ENCODE peak calls at places on chromosomes 12 and 14, in four cellular contexts. One of them, this sample, is unnamed. For H3K9me3, the result is how much of the 10 kb centered on the place peaks cover.

GRCh38 chr12:2892246-2892645 is 1.6 kb downstream of the TULP3 start:
- DNase-seq in spleen: no peak
- DNase-seq in lower lobe of right lung: no peak
- DNase-seq in gastrocnemius medialis: no peak
- DNase-seq in this sample: no peak

GRCh38 chr14:38297681-38298080 is 41.8 kb upstream of the CLEC14A start:
- DNase-seq in spleen: no peak
- DNase-seq in lower lobe of right lung: no peak
- DNase-seq in gastrocnemius medialis: no peak
- DNase-seq in this sample: no peak

GRCh38 chr14:88986146-88986841 is 161.8 kb downstream of the TTC8 start:
- DNase-seq in spleen: no peak
- DNase-seq in lower lobe of right lung: no peak
- DNase-seq in gastrocnemius medialis: no peak
- DNase-seq in this sample: no peak

GRCh38 chr14:94121485-94121884 is 7.9 kb downstream of the IFI27L2 start:
- DNase-seq in spleen: no peak
- DNase-seq in lower lobe of right lung: no peak
- DNase-seq in gastrocnemius medialis: no peak
- DNase-seq in this sample: peak

GRCh38 chr14:75662966-75663365 is 1.9 kb downstream of the TTLL5 start:
- DNase-seq in spleen: no peak
- DNase-seq in lower lobe of right lung: no peak
- DNase-seq in gastrocnemius medialis: no peak
- DNase-seq in this sample: no peak

GRCh38 chr12:104602901-104603300 is 146.2 kb downstream of the CHST11 start:
- DNase-seq in spleen: no peak
- DNase-seq in lower lobe of right lung: no peak
- DNase-seq in gastrocnemius medialis: no peak
- DNase-seq in this sample: no peak

GRCh38 chr14:76644875-76645518 is 116.3 kb upstream of the VASH1 start:
- DNase-seq in spleen: no peak
- DNase-seq in lower lobe of right lung: no peak
- DNase-seq in gastrocnemius medialis: no peak
- DNase-seq in this sample: peak

GRCh38 chr12:30482650-30483049 is 213.0 kb downstream of the IPO8 start:
- DNase-seq in spleen: no peak
- DNase-seq in lower lobe of right lung: no peak
- DNase-seq in gastrocnemius medialis: no peak
- DNase-seq in this sample: no peak

GRCh38 chr14:103207038-103207403 is 83.8 kb downstream of the TNFAIP2 start:
- DNase-seq in spleen: no peak
- DNase-seq in lower lobe of right lung: peak
- DNase-seq in gastrocnemius medialis: peak
- DNase-seq in this sample: peak

GRCh38 chr12:132783917-132784531 is 22.4 kb upstream of the ANKLE2 start:
- DNase-seq in spleen: no peak
- DNase-seq in lower lobe of right lung: no peak
- DNase-seq in gastrocnemius medialis: peak
- DNase-seq in this sample: no peak

GRCh38 chr12:109958374-109958773 is 37.8 kb downstream of the GIT2 start:
- DNase-seq in spleen: no peak
- DNase-seq in lower lobe of right lung: no peak
- DNase-seq in gastrocnemius medialis: no peak
- DNase-seq in this sample: no peak

GRCh38 chr14:64234877-64235651 is 59.1 kb downstream of the ESR2 start:
- DNase-seq in spleen: no peak
- DNase-seq in lower lobe of right lung: no peak
- DNase-seq in gastrocnemius medialis: peak
- DNase-seq in this sample: no peak

GRCh38 chr12:23757541-23757962 is 191.9 kb downstream of the SOX5 start:
- DNase-seq in spleen: no peak
- DNase-seq in lower lobe of right lung: no peak
- DNase-seq in gastrocnemius medialis: no peak
- DNase-seq in this sample: no peak

GRCh38 chr12:122031342-122032216 is 9.9 kb downstream of the BCL7A start:
- DNase-seq in spleen: no peak
- DNase-seq in lower lobe of right lung: peak
- DNase-seq in gastrocnemius medialis: no peak
- DNase-seq in this sample: no peak

GRCh38 chr12:114933428-114934160 is 249.6 kb upstream of the TBX3 start:
- DNase-seq in spleen: no peak
- DNase-seq in lower lobe of right lung: no peak
- DNase-seq in gastrocnemius medialis: peak
- DNase-seq in this sample: no peak

GRCh38 chr14:69820991-69821390 is 23.9 kb upstream of the SLC10A1 start:
- DNase-seq in spleen: no peak
- DNase-seq in lower lobe of right lung: no peak
- DNase-seq in gastrocnemius medialis: no peak
- DNase-seq in this sample: no peak

GRCh38 chr14:101518611-101519048 is 42.7 kb upstream of the DIO3 start:
- DNase-seq in spleen: peak
- DNase-seq in lower lobe of right lung: peak
- DNase-seq in gastrocnemius medialis: peak
- DNase-seq in this sample: peak

GRCh38 chr14:106662947-106663346 is 1136.6 kb downstream of the TMEM121 start:
- DNase-seq in spleen: no peak
- DNase-seq in lower lobe of right lung: no peak
- DNase-seq in gastrocnemius medialis: no peak
- DNase-seq in this sample: no peak

GRCh38 chr14:106670006-106670405 is 1143.6 kb downstream of the TMEM121 start:
- DNase-seq in spleen: no peak
- DNase-seq in lower lobe of right lung: no peak
- DNase-seq in gastrocnemius medialis: no peak
- DNase-seq in this sample: no peak

GRCh38 chr14:106666341-106666740 is 1140.0 kb downstream of the TMEM121 start:
- DNase-seq in spleen: no peak
- DNase-seq in lower lobe of right lung: no peak
- DNase-seq in gastrocnemius medialis: no peak
- DNase-seq in this sample: no peak

GRCh38 chr14:106665814-106666213 is 1139.4 kb downstream of the TMEM121 start:
- DNase-seq in spleen: no peak
- DNase-seq in lower lobe of right lung: no peak
- DNase-seq in gastrocnemius medialis: no peak
- DNase-seq in this sample: no peak
- TF ChIP-seq CTCF in spleen: no peak
- TF ChIP-seq CTCF in lower lobe of right lung: no peak
- TF ChIP-seq CTCF in gastrocnemius medialis: no peak
- TF ChIP-seq CTCF in this sample: no peak

GRCh38 chr14:105979446-105979845 is 453.1 kb downstream of the TMEM121 start:
- DNase-seq in spleen: no peak
- DNase-seq in lower lobe of right lung: no peak
- DNase-seq in gastrocnemius medialis: no peak
- DNase-seq in this sample: no peak
- H3K9me3 ChIP-seq in spleen: under half
- H3K9me3 ChIP-seq in lower lobe of right lung: under half
- H3K9me3 ChIP-seq in gastrocnemius medialis: under half
- H3K9me3 ChIP-seq in this sample: under half

DNA sequence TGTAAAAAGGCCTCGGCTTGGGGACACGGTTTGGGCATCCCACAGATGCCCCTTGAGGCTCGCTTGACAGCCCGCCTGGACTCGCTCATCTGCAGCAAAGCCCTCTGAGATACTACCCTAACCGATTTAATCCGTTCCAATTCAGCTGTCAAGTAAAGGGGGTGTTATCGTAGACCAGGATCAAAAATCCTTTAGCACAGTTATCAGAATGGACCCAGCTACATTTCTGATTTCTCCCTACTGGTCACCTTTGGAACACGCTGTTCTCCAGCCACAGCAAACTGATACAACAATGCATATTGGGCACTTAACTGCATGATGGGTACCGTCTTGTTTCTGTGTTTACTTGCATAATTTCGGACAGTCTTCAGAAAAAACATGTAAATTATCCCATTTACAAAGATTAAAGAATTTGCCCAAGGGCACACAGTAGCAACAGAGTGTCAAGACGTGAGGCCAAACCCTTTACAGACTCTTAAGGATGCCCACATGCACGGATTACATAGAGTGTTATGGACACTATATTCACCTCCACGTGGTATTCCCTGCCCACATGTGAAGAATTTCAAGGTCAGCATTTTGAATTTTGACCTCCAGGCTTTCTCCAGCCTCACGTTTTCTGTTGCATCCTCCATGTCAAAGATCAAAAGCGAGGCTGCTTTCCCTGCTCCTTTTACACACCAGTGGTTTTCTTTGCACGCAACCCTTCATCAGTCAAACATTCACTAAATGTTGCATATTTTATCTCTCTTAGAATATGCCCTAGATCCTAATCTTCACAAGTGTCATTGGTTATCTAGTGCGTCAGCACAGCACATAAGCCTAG is 3.2 kb upstream of the DUSP6 start:
- DNase-seq in spleen: no peak
- DNase-seq in lower lobe of right lung: no peak
- DNase-seq in gastrocnemius medialis: no peak
- DNase-seq in this sample: no peak
- TF ChIP-seq CTCF in spleen: no peak
- TF ChIP-seq CTCF in lower lobe of right lung: peak
- TF ChIP-seq CTCF in gastrocnemius medialis: no peak
- TF ChIP-seq CTCF in this sample: no peak

GRCh38 chr12:76460807-76461206 is 98.8 kb downstream of the OSBPL8 start:
- DNase-seq in spleen: no peak
- DNase-seq in lower lobe of right lung: no peak
- DNase-seq in gastrocnemius medialis: no peak
- DNase-seq in this sample: no peak
- H3K9me3 ChIP-seq in spleen: under half
- H3K9me3 ChIP-seq in lower lobe of right lung: under half
- H3K9me3 ChIP-seq in gastrocnemius medialis: under half
- H3K9me3 ChIP-seq in this sample: under half

This sample was measured in sigmoid colon.